ENCODE peak calls at places on chromosomes 1 and 21, in eight cellular contexts. C is testis; P is putamen; F is iris pigment epithelial cell; Z is GM23248; X is endothelial cell; S is activated naive CD8-positive, alpha-beta T cell treated with anti-CD3 and anti-CD28 coated beads, Interleukin-2, amount 50 U/mL, for 16 hours; I is cardiac fibroblast. K is an unnamed sample.

GRCh38 chr21:31459457-31459856 is 115.4 kb upstream of the TIAM1 start:
- DNase-seq in C (peak), P (peak), F (no peak), Z (no peak), X (peak), S (no peak), I (no peak), K (no peak)

GRCh38 chr1:65339866-65340483 is 30.6 kb downstream of the DNAJC6 start:
- DNase-seq in C (no peak), P (no peak), F (peak), Z (peak), X (no peak), S (no peak), I (peak), K (no peak)

GRCh38 chr1:1602941-1603506 is 3.1 kb upstream of the FNDC10 start:
- DNase-seq in C (no peak), P (no peak), F (no peak), Z (no peak), X (no peak), S (no peak), I (no peak), K (no peak)

GRCh38 chr1:111739984-111740765 is 980 bp upstream of the INKA2 start:
- DNase-seq in C (peak), P (peak), F (peak), Z (peak), X (peak), S (no peak), I (peak), K (no peak)

GRCh38 chr1:24047101-24047459 is 64.9 kb downstream of the MYOM3 start:
- DNase-seq in C (no peak), P (no peak), F (peak), Z (peak), X (no peak), S (no peak), I (peak), K (no peak)

GRCh38 chr1:39981957-39982356 is 27.0 kb downstream of the MFSD2A start:
- DNase-seq in C (no peak), P (no peak), F (peak), Z (peak), X (no peak), S (no peak), I (peak), K (no peak)

GRCh38 chr21:43767980-43768867 is 7.9 kb downstream of the CSTB start:
- DNase-seq in C (peak), P (no peak), F (peak), Z (peak), X (no peak), S (no peak), I (peak), K (no peak)

GRCh38 chr1:54781023-54781723 is 16.9 kb upstream of the PARS2 start:
- DNase-seq in C (no peak), P (no peak), F (peak), Z (peak), X (peak), S (no peak), I (no peak), K (no peak)

GRCh38 chr1:66623812-66624211 is 89.9 kb downstream of the SGIP1 start:
- DNase-seq in C (no peak), P (no peak), F (peak), Z (peak), X (no peak), S (no peak), I (peak), K (no peak)

GRCh38 chr1:20185834-20186782 is at the start of the genes PLA2G2C and UBXN10:
- DNase-seq in C (peak), P (no peak), F (no peak), Z (peak), X (peak), S (peak), I (peak), K (peak)

GRCh38 chr21:34004984-34005383 is 68.4 kb upstream of the MRPS6 start:
- DNase-seq in C (peak), P (no peak), F (no peak), Z (no peak), X (no peak), S (no peak), I (no peak), K (no peak)

GRCh38 chr1:151475175-151475574 is 15.9 kb upstream of the POGZ start:
- DNase-seq in C (no peak), P (no peak), F (no peak), Z (no peak), X (no peak), S (no peak), I (no peak), K (no peak)

K was measured in C1 segment of cervical spinal cord.